ENCODE peak calls at places on chromosome 13, in seven cellular contexts. One of them, this sample, is unnamed.

GRCh38 chr13:41985788-41986508 is 25.0 kb upstream of the VWA8 start:
- DNase-seq in T1000: peak
- DNase-seq in GM13976: no peak
- DNase-seq in CD4-positive, alpha-beta T cell: no peak
- DNase-seq in GM12891: no peak
- DNase-seq in AML-193: peak
- DNase-seq in kidney glomerular epithelial cell: no peak
- DNase-seq in this sample: no peak

GRCh38 chr13:98923641-98924397 is 54.0 kb downstream of the DOCK9 start:
- DNase-seq in T1000: no peak
- DNase-seq in GM13976: no peak
- DNase-seq in CD4-positive, alpha-beta T cell: no peak
- DNase-seq in GM12891: no peak
- DNase-seq in AML-193: no peak
- DNase-seq in kidney glomerular epithelial cell: no peak
- DNase-seq in this sample: no peak

GRCh38 chr13:107035778-107036177 is 467.8 kb upstream of the ARGLU1 start:
- DNase-seq in T1000: no peak
- DNase-seq in GM13976: no peak
- DNase-seq in CD4-positive, alpha-beta T cell: no peak
- DNase-seq in GM12891: no peak
- DNase-seq in AML-193: no peak
- DNase-seq in kidney glomerular epithelial cell: peak
- DNase-seq in this sample: no peak

GRCh38 chr13:40124648-40125045 is 469.2 kb downstream of the COG6 start:
- DNase-seq in T1000: no peak
- DNase-seq in GM13976: no peak
- DNase-seq in CD4-positive, alpha-beta T cell: no peak
- DNase-seq in GM12891: no peak
- DNase-seq in AML-193: no peak
- DNase-seq in kidney glomerular epithelial cell: no peak
- DNase-seq in this sample: no peak

GRCh38 chr13:70784590-70784989 is 676.3 kb upstream of the KLHL1 start:
- DNase-seq in T1000: no peak
- DNase-seq in GM13976: no peak
- DNase-seq in CD4-positive, alpha-beta T cell: no peak
- DNase-seq in GM12891: no peak
- DNase-seq in AML-193: no peak
- DNase-seq in kidney glomerular epithelial cell: no peak
- DNase-seq in this sample: no peak

GRCh38 chr13:45015300-45015699 is 26.0 kb downstream of the GPALPP1 start:
- DNase-seq in T1000: no peak
- DNase-seq in GM13976: no peak
- DNase-seq in CD4-positive, alpha-beta T cell: no peak
- DNase-seq in GM12891: no peak
- DNase-seq in AML-193: no peak
- DNase-seq in kidney glomerular epithelial cell: no peak
- DNase-seq in this sample: no peak

GRCh38 chr13:76837811-76838210 is 48.4 kb downstream of the KCTD12 start:
- DNase-seq in T1000: no peak
- DNase-seq in GM13976: no peak
- DNase-seq in CD4-positive, alpha-beta T cell: no peak
- DNase-seq in GM12891: no peak
- DNase-seq in AML-193: no peak
- DNase-seq in kidney glomerular epithelial cell: no peak
- DNase-seq in this sample: no peak

GRCh38 chr13:30179547-30180256 is 127.6 kb downstream of the KATNAL1 start:
- DNase-seq in T1000: no peak
- DNase-seq in GM13976: no peak
- DNase-seq in CD4-positive, alpha-beta T cell: no peak
- DNase-seq in GM12891: no peak
- DNase-seq in AML-193: no peak
- DNase-seq in kidney glomerular epithelial cell: no peak
- DNase-seq in this sample: no peak

GRCh38 chr13:99199541-99200432 is 867 bp upstream of the UBAC2 start:
- DNase-seq in T1000: no peak
- DNase-seq in GM13976: no peak
- DNase-seq in CD4-positive, alpha-beta T cell: no peak
- DNase-seq in GM12891: no peak
- DNase-seq in AML-193: no peak
- DNase-seq in kidney glomerular epithelial cell: no peak
- DNase-seq in this sample: no peak

GRCh38 chr13:33272531-33273124 is 12.9 kb downstream of the STARD13 start:
- DNase-seq in T1000: no peak
- DNase-seq in GM13976: no peak
- DNase-seq in CD4-positive, alpha-beta T cell: no peak
- DNase-seq in GM12891: no peak
- DNase-seq in AML-193: no peak
- DNase-seq in kidney glomerular epithelial cell: peak
- DNase-seq in this sample: no peak

GRCh38 chr13:39144941-39145533 is 106.8 kb downstream of the NHLRC3 start:
- DNase-seq in T1000: no peak
- DNase-seq in GM13976: peak
- DNase-seq in CD4-positive, alpha-beta T cell: no peak
- DNase-seq in GM12891: peak
- DNase-seq in AML-193: no peak
- DNase-seq in kidney glomerular epithelial cell: peak
- DNase-seq in this sample: peak

GRCh38 chr13:47890146-47890814 is 110.8 kb downstream of the SUCLA2 start:
- DNase-seq in T1000: no peak
- DNase-seq in GM13976: no peak
- DNase-seq in CD4-positive, alpha-beta T cell: no peak
- DNase-seq in GM12891: no peak
- DNase-seq in AML-193: peak
- DNase-seq in kidney glomerular epithelial cell: no peak
- DNase-seq in this sample: no peak

GRCh38 chr13:24161010-24161775 is 673 bp downstream of the SPATA13 start:
- DNase-seq in T1000: no peak
- DNase-seq in GM13976: peak
- DNase-seq in CD4-positive, alpha-beta T cell: peak
- DNase-seq in GM12891: peak
- DNase-seq in AML-193: no peak
- DNase-seq in kidney glomerular epithelial cell: no peak
- DNase-seq in this sample: peak